ENCODE peak calls at places on chromosomes 3 and 15, in six cellular contexts. Y is stimulated activated CD8-positive, alpha-beta memory T cell treated with anti-CD3 and anti-CD28 coated beads, Interleukin-4, amount 100 ng/mL, for 1 hour; D is IMR-90; L is HT1080; V is KBM-7; B is foreskin fibroblast. U is an unnamed sample.

GRCh38 chr15:41932939-41933725 is 39.2 kb downstream of the EHD4 start:
- DNase-seq in Y (no peak), B (no peak), V (no peak), L (no peak), D (no peak), U (no peak)

GRCh38 chr15:43872416-43873020 is 45.7 kb downstream of the WDR76 start:
- DNase-seq in Y (no peak), B (peak; percentile 90), V (peak; percentile 49), L (peak; percentile 40), D (peak; percentile 83), U (peak; percentile 75)

GRCh38 chr3:119524931-119525662 is 26.8 kb downstream of the TIMMDC1 start:
- DNase-seq in L (no peak), Y (no peak), V (peak; percentile 44), D (no peak), B (peak; percentile 57), U (no peak)

GRCh38 chr3:115836944-115837343 is 213.6 kb downstream of the GAP43 start:
- DNase-seq in B (peak; percentile 52), Y (no peak), D (peak; percentile 34), V (no peak), L (no peak), U (no peak)

GRCh38 chr3:43699864-43700263 is 9.1 kb downstream of the ABHD5 start:
- DNase-seq in D (peak; percentile 28), V (peak; percentile 21), L (peak; percentile 32), B (peak; percentile 35), Y (no peak), U (no peak)

GRCh38 chr3:33883538-33884203 is 85.2 kb downstream of the PDCD6IP start:
- DNase-seq in D (peak; percentile 49), Y (no peak), V (peak; percentile 66), B (peak; percentile 78), L (peak; percentile 36), U (peak; percentile 44)

GRCh38 chr15:85810075-85810474 is 15.3 kb upstream of the KLHL25 start:
- DNase-seq in D (no peak), Y (no peak), L (peak; percentile 28), B (no peak), V (no peak), U (no peak)

GRCh38 chr15:40367673-40368611 is 9.9 kb downstream of the DISP2 start:
- DNase-seq in D (peak; percentile 87), B (peak; percentile 97), L (peak; percentile 59), Y (peak; percentile 66), V (peak; percentile 95), U (peak; percentile 65)

GRCh38 chr3:181886676-181887075 is 175.0 kb downstream of the SOX2 start:
- DNase-seq in B (no peak), L (no peak), Y (no peak), V (no peak), D (no peak), U (no peak)

U was measured in putamen.